ENCODE peak calls at places on chromosome 13, in five cellular contexts. H is PC-3; S is activated CD8-positive, alpha-beta memory T cell treated with anti-CD3 and anti-CD28 coated beads, Interleukin-2, amount 10 ng/mL, durations not matched to agents 7 days and 5 days; F is left cardiac atrium; C is SK-N-SH treated with all-trans-retinoic acid at 6 μM for 48 hours. T is an unnamed sample.

GRCh38 chr13:97258801-97259200 is 36.7 kb downstream of the MBNL2 start:
- ATAC-seq in H (no peak), S (no peak), F (no peak), C (no peak), T (no peak)

GRCh38 chr13:38265135-38265497 is 84.5 kb upstream of the UFM1 start:
- ATAC-seq in H (no peak), S (no peak), F (no peak), C (no peak), T (no peak)

GRCh38 chr13:77339408-77339807 is 12.5 kb upstream of the MYCBP2 start:
- ATAC-seq in H (no peak), S (no peak), F (no peak), C (no peak), T (no peak)

GRCh38 chr13:34224877-34225276 is 406.9 kb downstream of the RFC3 start:
- ATAC-seq in H (no peak), S (no peak), F (no peak), C (peak; percentile 73), T (no peak)

GRCh38 chr13:60990032-60990733 is 425.5 kb downstream of the PCDH20 start:
- ATAC-seq in H (no peak), S (no peak), F (no peak), C (no peak), T (no peak)

GRCh38 chr13:29073762-29074161 is 253.6 kb downstream of the MTUS2 start:
- ATAC-seq in H (no peak), S (no peak), F (no peak), C (no peak), T (no peak)

GRCh38 chr13:103395140-103395539 is 328.9 kb upstream of the SLC10A2 start:
- ATAC-seq in H (no peak), S (no peak), F (no peak), C (no peak), T (no peak)

GRCh38 chr13:33105387-33106005 is 89.3 kb downstream of the KL start:
- ATAC-seq in H (no peak), S (no peak), F (peak; percentile 42), C (no peak), T (no peak)

GRCh38 chr13:41344358-41344757 is 33.3 kb downstream of the NAA16 start:
- ATAC-seq in H (no peak), S (no peak), F (no peak), C (no peak), T (no peak)

GRCh38 chr13:103386341-103386740 is 320.1 kb upstream of the SLC10A2 start:
- ATAC-seq in H (peak; percentile 87), S (no peak), F (peak; percentile 68), C (no peak), T (no peak)

GRCh38 chr13:21777813-21778212 is 106.9 kb downstream of the FGF9 start:
- ATAC-seq in H (no peak), S (no peak), F (peak; percentile 68), C (no peak), T (no peak)

GRCh38 chr13:23570099-23570926 is at the start of gene TNFRSF19:
- ATAC-seq in H (peak; percentile 65), S (no peak), F (peak; percentile 83), C (peak; percentile 92), T (no peak)

GRCh38 chr13:74132768-74133656 is 1.2 kb downstream of the KLF12 start:
- ATAC-seq in H (no peak), S (no peak), F (no peak), C (peak; percentile 5), T (peak; percentile 13)

GRCh38 chr13:23510544-23510916 is 59.7 kb upstream of the TNFRSF19 start:
- ATAC-seq in H (no peak), S (no peak), F (no peak), C (no peak), T (no peak)

GRCh38 chr13:34627905-34628682 is 314.0 kb upstream of the NBEA start:
- ATAC-seq in H (no peak), S (no peak), F (no peak), C (no peak), T (no peak)

GRCh38 chr13:111659842-111660241 is 339.4 kb downstream of the TEX29 start:
- ATAC-seq in H (no peak), S (no peak), F (no peak), C (no peak), T (no peak)

GRCh38 chr13:22800726-22801401 is 379.9 kb upstream of the SGCG start:
- ATAC-seq in H (no peak), S (no peak), F (peak; percentile 65), C (no peak), T (no peak)

GRCh38 chr13:41547253-41548000 is 90.1 kb downstream of the RGCC start:
- ATAC-seq in H (no peak), S (no peak), F (peak; percentile 64), C (no peak), T (no peak)

GRCh38 chr13:23609414-23610186 is 39.4 kb downstream of the TNFRSF19 start:
- ATAC-seq in H (peak; percentile 87), S (no peak), F (peak; percentile 62), C (peak; percentile 59), T (no peak)

GRCh38 chr13:113668491-113668971 is 1.5 kb downstream of the GRK1 start:
- ATAC-seq in H (no peak), S (no peak), F (no peak), C (no peak), T (no peak)

GRCh38 chr13:43333176-43333575 is 309.8 kb downstream of the DNAJC15 start:
- ATAC-seq in H (no peak), S (no peak), F (no peak), C (peak; percentile 83), T (no peak)

GRCh38 chr13:50422181-50423148 is 407.2 kb downstream of the KCNRG start:
- ATAC-seq in H (no peak), S (peak; percentile 66), F (no peak), C (no peak), T (peak; percentile 59)

GRCh38 chr13:96503481-96503880 is 413.6 kb downstream of the HS6ST3 start:
- ATAC-seq in H (no peak), S (no peak), F (no peak), C (no peak), T (no peak)

GRCh38 chr13:59635591-59635990 is 528.1 kb downstream of the DIAPH3 start:
- ATAC-seq in H (no peak), S (no peak), F (no peak), C (no peak), T (no peak)

GRCh38 chr13:44540761-44541434 is 35.2 kb downstream of the TSC22D1 start:
- ATAC-seq in H (no peak), S (no peak), F (no peak), C (peak; percentile 58), T (no peak)

GRCh38 chr13:112601351-112601750 is 13.4 kb upstream of the TUBGCP3 start:
- ATAC-seq in H (no peak), S (no peak), F (no peak), C (no peak), T (no peak)

GRCh38 chr13:59476376-59476775 is 687.4 kb downstream of the DIAPH3 start:
- ATAC-seq in H (no peak), S (no peak), F (no peak), C (no peak), T (no peak)

GRCh38 chr13:79658333-79658975 is 177.5 kb downstream of the NDFIP2 start:
- ATAC-seq in H (no peak), S (no peak), F (peak; percentile 28), C (peak; percentile 32), T (no peak)

GRCh38 chr13:21530656-21531055 is 71.6 kb upstream of the ZDHHC20 start:
- ATAC-seq in H (no peak), S (no peak), F (no peak), C (peak; percentile 34), T (no peak)

GRCh38 chr13:75770164-75771145 is 134.3 kb downstream of the LMO7 start:
- ATAC-seq in H (no peak), S (no peak), F (peak; percentile 27), C (peak; percentile 31), T (no peak)

GRCh38 chr13:73825143-73825542 is 309.1 kb downstream of the KLF12 start:
- ATAC-seq in H (no peak), S (peak; percentile 30), F (no peak), C (no peak), T (no peak)

GRCh38 chr13:53060840-53061485 is 32.4 kb downstream of the OLFM4 start:
- ATAC-seq in H (no peak), S (no peak), F (no peak), C (no peak), T (no peak)

GRCh38 chr13:46721054-46721453 is 75.9 kb downstream of the ESD start:
- ATAC-seq in H (no peak), S (peak; percentile 45), F (peak; percentile 57), C (peak; percentile 71), T (no peak)

GRCh38 chr13:50026788-50027473 is 11.7 kb downstream of the KCNRG start:
- ATAC-seq in H (no peak), S (no peak), F (no peak), C (no peak), T (no peak)

GRCh38 chr13:114024603-114025431 is 50.9 kb upstream of the C13orf46 start:
- ATAC-seq in H (no peak), S (no peak), F (no peak), C (no peak), T (no peak)

GRCh38 chr13:51178456-51179074 is 43.6 kb upstream of the FAM124A start:
- ATAC-seq in H (no peak), S (no peak), F (no peak), C (no peak), T (no peak)